ENCODE peak calls at places on chromosomes 16 and 17, in ten cellular contexts. R is heart left ventricle, E is spleen, V is DND-41, I is ovary, W is pancreas, Y is GM23338, X is K562, K is body of pancreas, T is colonic mucosa. H is an unnamed sample. For H3K27me3, the result is how much of the 10 kb centered on the place peaks cover.

GRCh38 chr17:28865946-28866752 is 11.3 kb downstream of the ERAL1 start:
- DNase-seq in Y (no peak), V (no peak), E (no peak), I (no peak), T (no peak), X (peak), K (no peak), R (peak), W (peak), H (no peak)

GRCh38 chr17:82830249-82830661 is 9.6 kb downstream of the ZNF750 start:
- DNase-seq in V (no peak), W (peak), E (no peak), Y (no peak), X (no peak), I (peak), T (no peak), K (peak), R (peak), H (no peak)

GRCh38 chr17:7216242-7217112 is 3.2 kb downstream of the DLG4 start:
- DNase-seq in E (no peak), Y (no peak), K (no peak), W (peak), T (no peak), I (peak), X (no peak), V (no peak), R (no peak), H (no peak)

GRCh38 chr16:75458029-75458428 is 6.5 kb downstream of the TMEM170A start:
- DNase-seq in E (no peak), I (no peak), V (no peak), R (no peak), T (no peak), K (no peak), Y (no peak), X (no peak), W (no peak), H (no peak)

GRCh38 chr17:40198576-40198975 is 20.5 kb upstream of the WIPF2 start:
- DNase-seq in Y (no peak), W (no peak), R (no peak), K (no peak), T (no peak), V (no peak), E (no peak), I (no peak), X (no peak), H (no peak)

GRCh38 chr16:24129412-24129918 is 126.7 kb upstream of the CACNG3 start:
- DNase-seq in T (no peak), X (no peak), K (no peak), E (no peak), Y (no peak), R (no peak), V (no peak), I (no peak), W (no peak), H (no peak)

GRCh38 chr16:47408491-47408890 is 52.4 kb downstream of the ITFG1 start:
- DNase-seq in T (no peak), V (no peak), X (no peak), I (no peak), Y (no peak), K (no peak), R (no peak), W (no peak), E (no peak), H (no peak)

GRCh38 chr16:24482681-24483202 is 56.6 kb upstream of the RBBP6 start:
- DNase-seq in T (no peak), W (no peak), K (no peak), I (no peak), V (no peak), X (no peak), E (no peak), R (no peak), Y (peak), H (no peak)

GRCh38 chr17:81025756-81026155 is 9.2 kb upstream of the BAIAP2 start:
- DNase-seq in Y (no peak), R (no peak), V (no peak), X (no peak), E (peak), T (no peak), W (peak), K (no peak), I (no peak), H (peak)

DNA sequence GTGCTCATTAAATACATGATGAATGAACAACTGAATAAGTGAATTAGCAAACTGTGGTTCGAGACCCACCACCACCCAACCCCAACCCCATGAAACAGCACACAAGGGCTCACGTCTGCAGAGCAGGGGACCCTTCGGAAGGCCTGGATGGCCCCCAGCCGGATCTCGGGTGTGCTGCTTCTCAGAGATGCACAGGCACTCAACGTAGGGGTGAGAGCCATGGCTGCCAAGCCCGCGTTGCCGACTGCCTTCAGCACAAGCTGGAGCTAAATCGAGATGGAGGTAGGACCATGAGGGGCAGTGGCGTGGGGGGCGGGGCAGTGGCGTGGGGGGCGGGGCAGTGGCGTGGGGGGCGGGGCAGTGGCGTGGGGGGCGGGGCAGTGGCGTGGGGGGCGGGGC is 93.2 kb downstream of the LITAF start:
- DNase-seq in K (no peak), I (no peak), T (no peak), V (no peak), E (no peak), Y (no peak), R (no peak), W (peak), X (peak), H (no peak)
- H3K4me3 ChIP-seq in K (no peak), I (no peak), T (no peak), V (no peak), E (no peak), Y (peak), R (no peak), W (no peak), X (peak), H (no peak)

GRCh38 chr17:49908782-49909714 is 59.9 kb upstream of the DLX4 start:
- DNase-seq in R (no peak), Y (peak), X (no peak), W (no peak), K (no peak), I (no peak), T (no peak), V (no peak), E (no peak), H (no peak)
- H3K27me3 ChIP-seq in R (half or more), Y (half or more), X (half or more), W (under half), K (under half), I (under half), T (under half), V (under half), E (half or more), H (half or more)

GRCh38 chr16:59252317-59252716 is 518.2 kb upstream of the GOT2 start:
- DNase-seq in K (no peak), X (no peak), R (no peak), V (no peak), W (no peak), T (no peak), Y (peak), I (no peak), E (no peak), H (no peak)

GRCh38 chr16:59249049-59249448 is 514.9 kb upstream of the GOT2 start:
- DNase-seq in K (no peak), W (no peak), R (no peak), I (no peak), X (no peak), E (no peak), T (no peak), Y (peak), V (no peak), H (no peak)
- TF ChIP-seq CTCF in K (no peak), W (no peak), R (no peak), I (no peak), X (no peak), E (no peak), T (no peak), Y (peak), V (no peak), H (no peak)

GRCh38 chr17:61579961-61580360 is 11.1 kb downstream of the NACA2 start:
- DNase-seq in Y (peak), W (no peak), I (no peak), V (no peak), T (no peak), K (no peak), X (peak), R (no peak), E (no peak), H (no peak)
- H3K4me3 ChIP-seq in Y (no peak), W (no peak), I (no peak), V (no peak), T (no peak), K (no peak), X (no peak), R (no peak), E (no peak), H (peak)

GRCh38 chr17:38564254-38564605 is 41.5 kb downstream of the SRCIN1 start:
- DNase-seq in I (no peak), K (no peak), E (no peak), X (no peak), V (no peak), Y (no peak), R (no peak), T (no peak), W (no peak), H (no peak)
- H3K27me3 ChIP-seq in I (under half), K (under half), E (half or more), X (half or more), V (half or more), Y (half or more), R (half or more), T (under half), W (under half), H (half or more)

GRCh38 chr17:3723556-3724372 is at the start of gene HASPIN:
- DNase-seq in R (peak), V (peak), Y (peak), X (peak), T (peak), K (peak), I (peak), E (peak), W (peak), H (peak)
- TF ChIP-seq CTCF in R (no peak), V (no peak), Y (no peak), X (no peak), T (no peak), K (peak), I (no peak), E (no peak), W (no peak), H (peak)

DNA sequence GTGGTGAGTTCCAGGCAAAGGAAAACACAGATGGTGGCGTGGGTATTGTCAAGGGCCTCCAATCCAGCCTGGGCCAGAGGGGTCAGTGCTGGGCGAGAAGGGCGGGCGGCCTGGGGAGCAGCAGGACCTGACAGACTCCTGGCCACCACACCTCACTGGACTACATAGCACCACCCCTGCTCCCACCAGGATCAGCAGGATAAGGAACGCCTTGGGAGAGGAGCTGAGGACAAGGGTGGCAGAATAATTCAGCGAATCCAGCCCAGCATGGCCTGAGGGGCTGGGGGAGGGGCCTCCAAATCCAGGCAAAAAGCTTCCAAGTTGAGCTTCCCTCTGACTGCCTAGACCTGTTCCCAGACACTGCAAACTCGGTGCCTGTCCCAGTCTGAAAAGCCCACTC is 6.5 kb downstream of the DLX4 start:
- DNase-seq in K (no peak), I (no peak), T (no peak), X (no peak), W (no peak), Y (no peak), R (no peak), V (no peak), E (no peak), H (no peak)
- H3K4me3 ChIP-seq in K (no peak), I (no peak), T (no peak), X (no peak), W (no peak), Y (no peak), R (no peak), V (no peak), E (no peak), H (no peak)

H was measured in upper lobe of right lung.